ENCODE peak calls at places on chromosomes 13 and 19, in ten cellular contexts. One of them, this sample, is unnamed.

GRCh38 chr19:15107056-15108010 is at the start of gene SYDE1:
- DNase-seq in uterus: peak; percentile 59
- DNase-seq in Calu3: peak; percentile 42
- DNase-seq in fibroblast of mammary gland: peak; percentile 45
- DNase-seq in thoracic aorta: no peak
- DNase-seq in A549: peak; percentile 33
- DNase-seq in fibroblast of lung: peak; percentile 68
- DNase-seq in WERI-Rb-1: no peak
- DNase-seq in HFF-Myc: no peak
- DNase-seq in MCF 10A: peak; percentile 46
- DNase-seq in this sample: no peak

GRCh38 chr19:1766800-1767352 is 13.6 kb downstream of the ONECUT3 start:
- DNase-seq in WERI-Rb-1: no peak
- DNase-seq in thoracic aorta: no peak
- DNase-seq in fibroblast of mammary gland: no peak
- DNase-seq in A549: no peak
- DNase-seq in Calu3: no peak
- DNase-seq in MCF 10A: peak; percentile 33
- DNase-seq in uterus: no peak
- DNase-seq in HFF-Myc: no peak
- DNase-seq in fibroblast of lung: no peak
- DNase-seq in this sample: no peak

GRCh38 chr19:48900477-48901452 is 653 bp downstream of the NUCB1 start:
- DNase-seq in thoracic aorta: no peak
- DNase-seq in HFF-Myc: no peak
- DNase-seq in WERI-Rb-1: no peak
- DNase-seq in A549: peak; percentile 64
- DNase-seq in Calu3: no peak
- DNase-seq in fibroblast of lung: peak; percentile 33
- DNase-seq in fibroblast of mammary gland: peak; percentile 60
- DNase-seq in MCF 10A: no peak
- DNase-seq in uterus: no peak
- DNase-seq in this sample: peak; percentile 89

GRCh38 chr19:12792048-12792852 is 964 bp downstream of the JUNB start:
- DNase-seq in uterus: peak; percentile 59
- DNase-seq in fibroblast of lung: no peak
- DNase-seq in thoracic aorta: no peak
- DNase-seq in HFF-Myc: no peak
- DNase-seq in WERI-Rb-1: peak; percentile 70
- DNase-seq in fibroblast of mammary gland: peak; percentile 54
- DNase-seq in MCF 10A: peak; percentile 63
- DNase-seq in A549: peak; percentile 60
- DNase-seq in Calu3: peak; percentile 49
- DNase-seq in this sample: peak; percentile 93

GRCh38 chr13:33628662-33629061 is 189.3 kb upstream of the RFC3 start:
- DNase-seq in Calu3: no peak
- DNase-seq in fibroblast of mammary gland: no peak
- DNase-seq in WERI-Rb-1: no peak
- DNase-seq in fibroblast of lung: no peak
- DNase-seq in thoracic aorta: no peak
- DNase-seq in A549: no peak
- DNase-seq in uterus: no peak
- DNase-seq in MCF 10A: no peak
- DNase-seq in HFF-Myc: no peak
- DNase-seq in this sample: no peak

GRCh38 chr13:62320129-62320724 is 904.6 kb upstream of the PCDH20 start:
- DNase-seq in HFF-Myc: no peak
- DNase-seq in A549: peak; percentile 54
- DNase-seq in fibroblast of lung: peak; percentile 41
- DNase-seq in WERI-Rb-1: no peak
- DNase-seq in Calu3: peak; percentile 1
- DNase-seq in thoracic aorta: no peak
- DNase-seq in MCF 10A: peak; percentile 61
- DNase-seq in uterus: no peak
- DNase-seq in fibroblast of mammary gland: peak; percentile 49
- DNase-seq in this sample: no peak

GRCh38 chr13:111403266-111403665 is 82.8 kb downstream of the TEX29 start:
- DNase-seq in uterus: no peak
- DNase-seq in WERI-Rb-1: no peak
- DNase-seq in thoracic aorta: no peak
- DNase-seq in fibroblast of mammary gland: no peak
- DNase-seq in Calu3: no peak
- DNase-seq in HFF-Myc: no peak
- DNase-seq in MCF 10A: no peak
- DNase-seq in A549: no peak
- DNase-seq in fibroblast of lung: no peak
- DNase-seq in this sample: no peak

GRCh38 chr13:75416327-75417005 is 65.5 kb downstream of the TBC1D4 start:
- DNase-seq in A549: no peak
- DNase-seq in Calu3: no peak
- DNase-seq in WERI-Rb-1: no peak
- DNase-seq in uterus: no peak
- DNase-seq in HFF-Myc: no peak
- DNase-seq in thoracic aorta: no peak
- DNase-seq in fibroblast of lung: no peak
- DNase-seq in fibroblast of mammary gland: peak; percentile 20
- DNase-seq in MCF 10A: no peak
- DNase-seq in this sample: no peak

GRCh38 chr13:44364601-44365000 is 9.0 kb upstream of the SERP2 start:
- DNase-seq in fibroblast of lung: peak; percentile 83
- DNase-seq in HFF-Myc: peak; percentile 49
- DNase-seq in A549: peak; percentile 57
- DNase-seq in uterus: no peak
- DNase-seq in WERI-Rb-1: no peak
- DNase-seq in Calu3: peak; percentile 21
- DNase-seq in MCF 10A: peak; percentile 69
- DNase-seq in fibroblast of mammary gland: peak; percentile 76
- DNase-seq in thoracic aorta: no peak
- DNase-seq in this sample: no peak

GRCh38 chr19:45939792-45940514 is 25.4 kb upstream of the NANOS2 start:
- DNase-seq in uterus: no peak
- DNase-seq in MCF 10A: no peak
- DNase-seq in A549: no peak
- DNase-seq in Calu3: no peak
- DNase-seq in HFF-Myc: no peak
- DNase-seq in thoracic aorta: no peak
- DNase-seq in WERI-Rb-1: no peak
- DNase-seq in fibroblast of lung: no peak
- DNase-seq in fibroblast of mammary gland: no peak
- DNase-seq in this sample: no peak

GRCh38 chr13:113815151-113816058 is 48.5 kb downstream of the GAS6 start:
- DNase-seq in thoracic aorta: no peak
- DNase-seq in A549: no peak
- DNase-seq in WERI-Rb-1: no peak
- DNase-seq in MCF 10A: no peak
- DNase-seq in fibroblast of mammary gland: no peak
- DNase-seq in fibroblast of lung: no peak
- DNase-seq in HFF-Myc: no peak
- DNase-seq in Calu3: no peak
- DNase-seq in uterus: no peak
- DNase-seq in this sample: no peak

GRCh38 chr13:35978607-35979316 is 152.4 kb downstream of the DCLK1 start:
- DNase-seq in MCF 10A: peak; percentile 82
- DNase-seq in uterus: peak; percentile 60
- DNase-seq in Calu3: peak; percentile 40
- DNase-seq in fibroblast of mammary gland: peak; percentile 84
- DNase-seq in WERI-Rb-1: peak; percentile 26
- DNase-seq in A549: peak; percentile 40
- DNase-seq in fibroblast of lung: peak; percentile 60
- DNase-seq in thoracic aorta: no peak
- DNase-seq in HFF-Myc: peak; percentile 39
- DNase-seq in this sample: no peak

GRCh38 chr19:49231804-49232203 is 74.2 kb downstream of the TRPM4 start:
- DNase-seq in Calu3: no peak
- DNase-seq in HFF-Myc: no peak
- DNase-seq in WERI-Rb-1: no peak
- DNase-seq in fibroblast of mammary gland: no peak
- DNase-seq in fibroblast of lung: no peak
- DNase-seq in uterus: no peak
- DNase-seq in thoracic aorta: no peak
- DNase-seq in A549: no peak
- DNase-seq in MCF 10A: no peak
- DNase-seq in this sample: no peak

DNA sequence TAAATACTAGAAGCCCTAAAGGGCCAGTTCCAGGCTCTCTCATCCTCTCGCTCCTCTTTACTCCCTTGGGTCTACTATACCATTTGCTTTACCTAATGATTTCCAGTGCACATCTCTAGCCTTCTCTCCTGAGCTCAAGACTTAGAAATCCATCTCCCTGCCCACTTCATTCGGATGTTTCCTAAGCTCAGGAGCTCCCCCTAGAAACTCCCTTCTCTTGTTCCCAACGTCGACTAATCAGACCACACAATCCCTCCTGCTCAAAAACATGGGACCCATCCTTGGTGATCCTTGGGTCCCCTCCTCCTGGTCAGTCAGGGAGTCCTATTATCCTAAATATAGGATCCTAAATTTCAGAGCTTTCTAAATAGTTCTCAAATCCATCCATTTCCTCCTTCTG is 21.1 kb upstream of the STK24 start:
- DNase-seq in HFF-Myc: no peak
- DNase-seq in MCF 10A: no peak
- DNase-seq in fibroblast of mammary gland: peak; percentile 45
- DNase-seq in WERI-Rb-1: no peak
- DNase-seq in fibroblast of lung: no peak
- DNase-seq in uterus: no peak
- DNase-seq in thoracic aorta: no peak
- DNase-seq in Calu3: no peak
- DNase-seq in A549: peak; percentile 9
- DNase-seq in this sample: no peak
- TF ChIP-seq CTCF in HFF-Myc: peak; percentile 31
- TF ChIP-seq CTCF in MCF 10A: no peak
- TF ChIP-seq CTCF in fibroblast of mammary gland: peak; percentile 33
- TF ChIP-seq CTCF in WERI-Rb-1: peak; percentile 58
- TF ChIP-seq CTCF in fibroblast of lung: peak; percentile 22
- TF ChIP-seq CTCF in uterus: no peak
- TF ChIP-seq CTCF in thoracic aorta: no peak
- TF ChIP-seq CTCF in Calu3: no peak
- TF ChIP-seq CTCF in A549: peak; percentile 5
- TF ChIP-seq CTCF in this sample: no peak

GRCh38 chr13:52652980-52653303 is 306 bp downstream of the SUGT1 start:
- DNase-seq in Calu3: no peak
- DNase-seq in fibroblast of mammary gland: no peak
- DNase-seq in HFF-Myc: no peak
- DNase-seq in MCF 10A: no peak
- DNase-seq in thoracic aorta: peak; percentile 4
- DNase-seq in A549: no peak
- DNase-seq in uterus: no peak
- DNase-seq in WERI-Rb-1: no peak
- DNase-seq in fibroblast of lung: no peak
- DNase-seq in this sample: no peak
- TF ChIP-seq CTCF in Calu3: peak; percentile 66
- TF ChIP-seq CTCF in fibroblast of mammary gland: no peak
- TF ChIP-seq CTCF in HFF-Myc: no peak
- TF ChIP-seq CTCF in MCF 10A: peak; percentile 3
- TF ChIP-seq CTCF in thoracic aorta: no peak
- TF ChIP-seq CTCF in A549: no peak
- TF ChIP-seq CTCF in uterus: no peak
- TF ChIP-seq CTCF in WERI-Rb-1: no peak
- TF ChIP-seq CTCF in fibroblast of lung: no peak
- TF ChIP-seq CTCF in this sample: no peak

GRCh38 chr19:40234429-40235237 is 8.1 kb upstream of the CCNP start:
- DNase-seq in WERI-Rb-1: no peak
- DNase-seq in fibroblast of mammary gland: no peak
- DNase-seq in Calu3: no peak
- DNase-seq in fibroblast of lung: no peak
- DNase-seq in A549: no peak
- DNase-seq in thoracic aorta: no peak
- DNase-seq in HFF-Myc: no peak
- DNase-seq in MCF 10A: no peak
- DNase-seq in uterus: no peak
- DNase-seq in this sample: no peak

GRCh38 chr19:40236366-40236765 is 9.9 kb upstream of the CCNP start:
- DNase-seq in HFF-Myc: no peak
- DNase-seq in uterus: no peak
- DNase-seq in fibroblast of lung: no peak
- DNase-seq in MCF 10A: no peak
- DNase-seq in Calu3: no peak
- DNase-seq in WERI-Rb-1: no peak
- DNase-seq in fibroblast of mammary gland: no peak
- DNase-seq in thoracic aorta: no peak
- DNase-seq in A549: no peak
- DNase-seq in this sample: no peak

GRCh38 chr19:40236026-40236355 is 9.5 kb upstream of the CCNP start:
- DNase-seq in fibroblast of mammary gland: no peak
- DNase-seq in WERI-Rb-1: no peak
- DNase-seq in thoracic aorta: no peak
- DNase-seq in fibroblast of lung: no peak
- DNase-seq in MCF 10A: no peak
- DNase-seq in Calu3: no peak
- DNase-seq in uterus: no peak
- DNase-seq in HFF-Myc: no peak
- DNase-seq in A549: no peak
- DNase-seq in this sample: no peak

GRCh38 chr19:40233811-40234389 is 7.4 kb upstream of the CCNP start:
- DNase-seq in fibroblast of lung: no peak
- DNase-seq in A549: no peak
- DNase-seq in Calu3: no peak
- DNase-seq in HFF-Myc: no peak
- DNase-seq in WERI-Rb-1: no peak
- DNase-seq in fibroblast of mammary gland: no peak
- DNase-seq in uterus: no peak
- DNase-seq in thoracic aorta: no peak
- DNase-seq in MCF 10A: no peak
- DNase-seq in this sample: no peak

GRCh38 chr19:40235238-40236025 is 8.9 kb upstream of the CCNP start:
- DNase-seq in WERI-Rb-1: no peak
- DNase-seq in fibroblast of lung: no peak
- DNase-seq in Calu3: no peak
- DNase-seq in thoracic aorta: no peak
- DNase-seq in MCF 10A: no peak
- DNase-seq in fibroblast of mammary gland: no peak
- DNase-seq in HFF-Myc: no peak
- DNase-seq in A549: no peak
- DNase-seq in uterus: no peak
- DNase-seq in this sample: no peak
- TF ChIP-seq CTCF in WERI-Rb-1: peak; percentile 58
- TF ChIP-seq CTCF in fibroblast of lung: no peak
- TF ChIP-seq CTCF in Calu3: no peak
- TF ChIP-seq CTCF in thoracic aorta: no peak
- TF ChIP-seq CTCF in MCF 10A: peak; percentile 24
- TF ChIP-seq CTCF in fibroblast of mammary gland: no peak
- TF ChIP-seq CTCF in HFF-Myc: peak; percentile 25
- TF ChIP-seq CTCF in A549: peak; percentile 29
- TF ChIP-seq CTCF in uterus: no peak
- TF ChIP-seq CTCF in this sample: no peak

DNA sequence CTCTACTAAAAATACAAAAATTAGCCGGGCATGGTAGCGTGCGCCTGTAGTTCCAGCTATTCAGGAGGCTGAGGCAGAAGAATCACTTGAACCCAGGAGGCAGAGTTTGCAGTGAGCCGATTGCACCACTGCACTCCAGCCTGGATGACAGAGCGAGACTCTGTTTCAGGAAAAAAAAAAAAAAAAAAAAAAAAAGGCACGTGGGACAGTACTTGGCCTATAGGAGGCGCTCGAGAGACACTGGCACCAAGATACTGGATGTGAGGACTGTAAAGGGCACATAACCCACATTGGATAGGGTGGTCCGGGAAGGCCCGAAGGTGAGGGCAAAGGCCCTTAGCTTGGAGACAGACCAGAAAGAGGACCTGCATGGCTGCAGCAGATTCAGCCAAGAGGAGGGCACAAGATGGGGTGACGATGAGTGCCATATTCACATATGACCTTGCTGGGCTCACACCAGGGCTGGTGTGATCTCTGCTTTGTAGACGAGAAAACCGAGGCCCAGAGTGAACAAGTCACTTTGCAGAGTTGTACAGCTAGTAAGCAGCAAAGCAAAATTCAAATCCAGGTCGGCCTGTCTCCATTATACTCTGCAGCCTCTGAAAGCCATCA is 89.4 kb downstream of the DPF1 start:
- DNase-seq in WERI-Rb-1: no peak
- DNase-seq in A549: peak; percentile 74
- DNase-seq in uterus: no peak
- DNase-seq in MCF 10A: peak; percentile 69
- DNase-seq in fibroblast of lung: no peak
- DNase-seq in thoracic aorta: no peak
- DNase-seq in HFF-Myc: peak; percentile 17
- DNase-seq in fibroblast of mammary gland: peak; percentile 59
- DNase-seq in Calu3: peak; percentile 44
- DNase-seq in this sample: no peak
- TF ChIP-seq CTCF in WERI-Rb-1: peak; percentile 77
- TF ChIP-seq CTCF in A549: peak; percentile 83
- TF ChIP-seq CTCF in uterus: no peak
- TF ChIP-seq CTCF in MCF 10A: peak; percentile 63
- TF ChIP-seq CTCF in fibroblast of lung: peak; percentile 74
- TF ChIP-seq CTCF in thoracic aorta: peak; percentile 17
- TF ChIP-seq CTCF in HFF-Myc: peak; percentile 66
- TF ChIP-seq CTCF in fibroblast of mammary gland: peak; percentile 68
- TF ChIP-seq CTCF in Calu3: peak; percentile 71
- TF ChIP-seq CTCF in this sample: no peak

This sample was measured in lower leg skin.